ENCODE peak calls at places on chromosomes 2 and 18, in eight cellular contexts. I is brain microvascular endothelial cell; O is naive thymus-derived CD8-positive, alpha-beta T cell; R is T1000; S is NCI-H1105; P is CD4-positive, alpha-beta T cell; T is fibroblast of pulmonary artery; H is H54. L is an unnamed sample.
A peak's percentile ranks its signal among the peaks of the same experiment; 100 is the strongest.

GRCh38 chr2:29066989-29067605 is 7.2 kb downstream of the PCARE start:
- DNase-seq in I (no peak), O (no peak), R (no peak), S (no peak), P (no peak), T (no peak), H (no peak), L (no peak)

GRCh38 chr2:80530442-80531064 is 226.0 kb upstream of the LRRTM1 start:
- DNase-seq in I (no peak), O (no peak), R (no peak), S (no peak), P (no peak), T (no peak), H (no peak), L (no peak)

GRCh38 chr2:86143926-86144685 is 38.1 kb downstream of the PTCD3 start:
- DNase-seq in I (no peak), O (no peak), R (no peak), S (no peak), P (no peak), T (no peak), H (no peak), L (no peak)

GRCh38 chr18:72544092-72544886 is at the start of gene CBLN2:
- DNase-seq in I (peak; percentile 23), O (no peak), R (peak; percentile 52), S (peak; percentile 81), P (no peak), T (peak; percentile 74), H (peak; percentile 45), L (peak; percentile 73)

GRCh38 chr2:99066602-99067001 is 74.9 kb upstream of the C2orf15 start:
- DNase-seq in I (peak; percentile 46), O (peak; percentile 9), R (no peak), S (peak; percentile 43), P (peak; percentile 8), T (peak; percentile 71), H (peak; percentile 15), L (peak; percentile 43)

GRCh38 chr18:46042571-46043123 is 29.4 kb downstream of the PSTPIP2 start:
- DNase-seq in I (no peak), O (no peak), R (no peak), S (no peak), P (no peak), T (peak; percentile 90), H (no peak), L (peak; percentile 23)

GRCh38 chr2:173828189-173829157 is 136.7 kb downstream of the SP3 start:
- DNase-seq in I (no peak), O (no peak), R (no peak), S (no peak), P (no peak), T (peak; percentile 82), H (no peak), L (no peak)

GRCh38 chr2:10772201-10772867 is 40.3 kb downstream of the PDIA6 start:
- DNase-seq in I (no peak), O (no peak), R (no peak), S (no peak), P (no peak), T (no peak), H (no peak), L (no peak)

GRCh38 chr2:113217455-113218282 is 43.9 kb downstream of the PSD4 start:
- DNase-seq in I (no peak), O (no peak), R (no peak), S (no peak), P (no peak), T (no peak), H (no peak), L (peak; percentile 84)

GRCh38 chr2:1730047-1730937 is 14.0 kb downstream of the PXDN start:
- DNase-seq in I (no peak), O (no peak), R (peak; percentile 37), S (no peak), P (no peak), T (peak; percentile 72), H (no peak), L (peak; percentile 91)

GRCh38 chr2:102770506-102770905 is 8.7 kb downstream of the TMEM182 start:
- DNase-seq in I (peak; percentile 56), O (no peak), R (no peak), S (no peak), P (no peak), T (no peak), H (no peak), L (peak; percentile 70)

GRCh38 chr2:36355157-36355889 is at the start of gene CRIM1:
- DNase-seq in I (peak; percentile 86), O (peak; percentile 11), R (peak; percentile 76), S (no peak), P (peak; percentile 9), T (peak; percentile 94), H (peak; percentile 68), L (peak; percentile 96)

GRCh38 chr2:120892967-120893667 is 157.4 kb downstream of the GLI2 start:
- DNase-seq in I (peak; percentile 58), O (no peak), R (no peak), S (no peak), P (no peak), T (peak; percentile 59), H (no peak), L (peak; percentile 18)

GRCh38 chr2:150063432-150063889 is 424.0 kb downstream of the RND3 start:
- DNase-seq in I (peak; percentile 49), O (no peak), R (no peak), S (no peak), P (no peak), T (peak; percentile 75), H (peak; percentile 9), L (peak; percentile 15)

GRCh38 chr18:34794346-34794745 is 84.2 kb downstream of the DTNA start:
- DNase-seq in I (no peak), O (no peak), R (no peak), S (no peak), P (no peak), T (no peak), H (no peak), L (no peak)

GRCh38 chr2:54040250-54040649 is 69.5 kb upstream of the PSME4 start:
- DNase-seq in I (no peak), O (no peak), R (no peak), S (no peak), P (no peak), T (no peak), H (no peak), L (no peak)